ENCODE peak calls at places on chromosome 17, in nine cellular contexts. V, F, X, S, Q, C, U, O and A are unnamed samples.
A peak's percentile ranks its signal among the peaks of the same experiment; 100 is the strongest.

GRCh38 chr17:7623661-7624060 is 4.0 kb downstream of the SAT2 start:
- DNase-seq in C (no peak), Q (no peak), X (no peak), V (no peak), O (no peak), F (no peak), U (no peak), S (no peak), A (no peak)

GRCh38 chr17:48059125-48059668 is 11.0 kb downstream of the NFE2L1 start:
- DNase-seq in U (no peak), S (no peak), Q (no peak), C (no peak), O (no peak), V (no peak), F (no peak), X (no peak), A (no peak)

GRCh38 chr17:17401271-17401781 is 75.5 kb upstream of the MED9 start:
- DNase-seq in V (no peak), X (no peak), Q (peak; percentile 26), S (no peak), O (no peak), C (no peak), F (peak; percentile 47), U (no peak), A (no peak)

GRCh38 chr17:1495265-1495664 is 2.8 kb upstream of the MYO1C start:
- DNase-seq in X (no peak), Q (no peak), C (peak; percentile 19), U (no peak), O (peak; percentile 88), F (no peak), V (no peak), S (peak; percentile 64), A (no peak)

GRCh38 chr17:19753661-19754463 is 5.8 kb upstream of the ALDH3A1 start:
- DNase-seq in X (no peak), O (peak; percentile 78), Q (peak; percentile 26), U (no peak), V (peak; percentile 74), F (no peak), C (no peak), S (peak; percentile 62), A (no peak)

GRCh38 chr17:77288115-77288619 is 147.4 kb downstream of the SEC14L1 start:
- DNase-seq in S (no peak), Q (no peak), X (no peak), U (no peak), O (no peak), F (no peak), C (no peak), V (no peak), A (no peak)

GRCh38 chr17:9287301-9287700 is 266.0 kb downstream of the NTN1 start:
- DNase-seq in U (no peak), X (no peak), C (no peak), F (no peak), S (no peak), Q (no peak), V (no peak), O (no peak), A (no peak)

GRCh38 chr17:46795379-46795952 is 23.0 kb downstream of the WNT3 start:
- DNase-seq in C (no peak), U (no peak), S (no peak), O (no peak), X (no peak), F (no peak), V (no peak), Q (no peak), A (no peak)

GRCh38 chr17:38584350-38584925 is 21.3 kb downstream of the SRCIN1 start:
- DNase-seq in U (peak; percentile 34), C (no peak), O (peak; percentile 90), F (peak; percentile 85), X (peak; percentile 54), Q (peak; percentile 75), S (peak; percentile 10), V (peak; percentile 84), A (peak; percentile 48)

GRCh38 chr17:59372138-59372751 is 40.8 kb downstream of the YPEL2 start:
- DNase-seq in X (no peak), C (no peak), F (no peak), U (peak; percentile 38), S (peak; percentile 60), O (no peak), Q (no peak), V (no peak), A (no peak)

GRCh38 chr17:1420981-1421380 is 21.0 kb upstream of the YWHAE start:
- DNase-seq in C (no peak), S (no peak), F (no peak), U (no peak), Q (no peak), X (no peak), O (no peak), V (no peak), A (no peak)

GRCh38 chr17:66805567-66805966 is 29.4 kb upstream of the CACNG5 start:
- DNase-seq in S (no peak), F (no peak), Q (no peak), U (no peak), X (no peak), O (no peak), C (no peak), V (no peak), A (no peak)

GRCh38 chr17:35709874-35710273 is 21.6 kb upstream of the RASL10B start:
- DNase-seq in U (no peak), C (no peak), X (no peak), S (no peak), Q (no peak), V (no peak), F (no peak), O (no peak), A (no peak)

GRCh38 chr17:63774141-63774981 is at the start of gene DDX42:
- DNase-seq in U (peak; percentile 76), Q (peak; percentile 95), C (peak; percentile 90), X (peak; percentile 89), S (peak; percentile 4), F (peak; percentile 72), V (peak; percentile 89), O (peak; percentile 97), A (peak; percentile 85)
- H3K27ac ChIP-seq in U (peak within 1 kb of the TSS; percentile 91), Q (peak within 1 kb of the TSS; percentile 99), C (peak within 1 kb of the TSS; percentile 84), X (peak within 1 kb of the TSS; percentile 98), S (peak within 1 kb of the TSS; percentile 98), F (peak within 1 kb of the TSS; percentile 95), V (peak within 1 kb of the TSS; percentile 94), O (peak within 1 kb of the TSS; percentile 93), A (peak within 1 kb of the TSS; percentile 99)

GRCh38 chr17:81384929-81385319 is 10.3 kb upstream of the BAHCC1 start:
- DNase-seq in V (no peak), X (no peak), O (no peak), Q (no peak), U (no peak), F (no peak), C (peak; percentile 34), S (no peak), A (no peak)

GRCh38 chr17:81386141-81386645 is 9.1 kb upstream of the BAHCC1 start:
- DNase-seq in V (no peak), Q (no peak), X (no peak), S (no peak), C (peak; percentile 32), O (no peak), U (no peak), F (peak; percentile 38), A (no peak)

GRCh38 chr17:81383504-81384421 is 11.5 kb upstream of the BAHCC1 start:
- DNase-seq in O (no peak), U (no peak), V (no peak), X (no peak), S (no peak), C (no peak), Q (no peak), F (no peak), A (no peak)

GRCh38 chr17:81386646-81387234 is 8.5 kb upstream of the BAHCC1 start:
- DNase-seq in O (no peak), V (peak; percentile 82), C (peak; percentile 74), F (no peak), S (no peak), U (no peak), Q (peak; percentile 75), X (no peak), A (no peak)

GRCh38 chr17:81385320-81386111 is 9.7 kb upstream of the BAHCC1 start:
- DNase-seq in C (peak; percentile 54), X (no peak), V (peak; percentile 95), F (no peak), O (no peak), Q (no peak), S (no peak), U (no peak), A (no peak)
- H3K27ac ChIP-seq in C (peak overlapping the region; percentile 61), X (no peak overlapping the region), V (peak overlapping the region; percentile 99), F (no peak overlapping the region), O (no peak overlapping the region), Q (no peak overlapping the region), S (peak overlapping the region; percentile 96), U (peak overlapping the region; percentile 100), A (no peak overlapping the region)

GRCh38 chr17:4939554-4939803 is 367 bp downstream of the SLC25A11 start:
- DNase-seq in Q (no peak), F (no peak), O (peak; percentile 82), S (no peak), U (no peak), C (no peak), V (no peak), X (peak; percentile 10), A (no peak)

GRCh38 chr17:4942760-4943508 is 2.9 kb downstream of the RNF167 start:
- DNase-seq in O (no peak), Q (no peak), S (no peak), X (no peak), U (no peak), C (no peak), V (no peak), F (no peak), A (no peak)

GRCh38 chr17:4940625-4941021 is 555 bp downstream of the RNF167 start:
- DNase-seq in C (no peak), V (no peak), Q (no peak), O (no peak), F (no peak), X (peak; percentile 35), U (no peak), S (no peak), A (peak; percentile 56)

GRCh38 chr17:4939804-4940624 is at the start of the genes RNF167 and SLC25A11:
- DNase-seq in S (peak; percentile 94), X (peak; percentile 97), O (peak; percentile 96), Q (peak; percentile 100), C (peak; percentile 94), V (peak; percentile 97), F (peak; percentile 100), U (peak; percentile 89), A (peak; percentile 100)

DNA sequence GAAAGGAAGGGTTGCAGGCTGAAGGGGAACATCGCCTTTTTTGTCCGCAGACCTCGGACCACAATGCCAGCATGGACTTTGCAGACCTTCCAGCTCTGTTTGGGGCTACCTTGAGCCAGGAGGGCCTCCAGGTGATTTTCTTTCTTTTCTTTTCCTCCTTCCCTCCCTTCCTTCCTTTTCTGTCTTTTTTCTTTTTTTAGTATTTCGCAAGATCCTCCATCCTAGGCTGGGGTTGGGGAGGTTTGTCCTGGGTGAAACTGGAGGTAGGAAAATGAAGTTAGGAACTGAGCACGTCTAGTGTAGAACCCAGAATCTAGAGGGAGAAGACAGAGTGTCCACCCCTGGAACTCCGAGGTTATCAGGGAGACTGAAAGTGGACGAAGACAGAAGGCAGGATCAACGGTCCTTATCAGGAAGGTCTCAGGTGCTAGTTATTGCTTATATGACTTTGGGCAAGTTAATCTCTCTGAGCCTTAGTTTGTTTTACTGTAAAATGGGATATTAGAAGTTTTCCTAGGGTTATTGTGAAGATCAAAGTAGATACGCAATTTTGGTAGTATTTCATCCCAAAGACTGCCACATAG is 1.1 kb downstream of the RNF167 start:
- DNase-seq in O (no peak), U (no peak), X (no peak), S (no peak), C (no peak), F (no peak), V (no peak), Q (no peak), A (no peak)
- H3K27ac ChIP-seq in O (peak overlapping the region; percentile 65), U (peak overlapping the region; percentile 96), X (peak overlapping the region; percentile 89), S (peak overlapping the region; percentile 94), C (peak overlapping the region; percentile 76), F (peak overlapping the region; percentile 62), V (peak overlapping the region; percentile 94), Q (peak overlapping the region; percentile 89), A (peak overlapping the region; percentile 94)

GRCh38 chr17:75995385-75995925 is 5.2 kb upstream of the CDK3 start:
- DNase-seq in Q (no peak), O (peak; percentile 56), U (no peak), F (no peak), X (no peak), S (no peak), C (peak; percentile 3), V (no peak), A (no peak)
- H3K27ac ChIP-seq in Q (no peak overlapping the region), O (no peak overlapping the region), U (no peak overlapping the region), F (no peak overlapping the region), X (no peak overlapping the region), S (no peak overlapping the region), C (no peak overlapping the region), V (no peak overlapping the region), A (no peak overlapping the region)